ENCODE peak calls at places on chromosomes 12 and 14, in nine cellular contexts. O, U, M, E, W, B, T, G and H are unnamed samples.

GRCh38 chr14:69475194-69475818 is 9.2 kb upstream of the PLEKHD1 start:
- DNase-seq in O (peak; percentile 15), U (peak; percentile 4), M (no peak), E (peak; percentile 7), W (no peak), B (no peak), T (no peak), G (peak; percentile 7), H (no peak)

GRCh38 chr12:65121956-65122469 is 908 bp upstream of the WIF1 start:
- DNase-seq in O (no peak), U (no peak), M (no peak), E (no peak), W (no peak), B (no peak), T (no peak), G (no peak), H (no peak)

GRCh38 chr12:14275886-14276285 is 89.6 kb upstream of the ATF7IP start:
- DNase-seq in O (no peak), U (no peak), M (no peak), E (no peak), W (no peak), B (no peak), T (no peak), G (no peak), H (no peak)

GRCh38 chr14:99516156-99517045 is 35.2 kb downstream of the CCNK start:
- DNase-seq in O (no peak), U (no peak), M (no peak), E (no peak), W (peak; percentile 21), B (peak; percentile 13), T (no peak), G (peak; percentile 4), H (no peak)

GRCh38 chr12:132353811-132354210 is 24.4 kb upstream of the GALNT9 start:
- DNase-seq in O (no peak), U (no peak), M (no peak), E (no peak), W (no peak), B (no peak), T (no peak), G (no peak), H (no peak)

GRCh38 chr12:9741726-9742125 is 8.8 kb upstream of the CLECL1 start:
- DNase-seq in O (no peak), U (no peak), M (no peak), E (no peak), W (no peak), B (no peak), T (no peak), G (no peak), H (no peak)

GRCh38 chr14:92586001-92586947 is 72.7 kb downstream of the RIN3 start:
- DNase-seq in O (peak; percentile 99), U (peak; percentile 69), M (peak; percentile 85), E (peak; percentile 99), W (no peak), B (no peak), T (no peak), G (peak; percentile 52), H (no peak)

GRCh38 chr14:22463763-22464173 is 125.3 kb downstream of the DAD1 start:
- DNase-seq in O (no peak), U (no peak), M (no peak), E (no peak), W (peak; percentile 34), B (no peak), T (no peak), G (no peak), H (no peak)

GRCh38 chr14:75418779-75419768 is 8.7 kb upstream of the JDP2 start:
- DNase-seq in O (no peak), U (no peak), M (no peak), E (no peak), W (peak; percentile 47), B (no peak), T (no peak), G (peak; percentile 68), H (no peak)

GRCh38 chr12:24135158-24135850 is 185.8 kb upstream of the SOX5 start:
- DNase-seq in O (peak; percentile 12), U (no peak), M (no peak), E (peak; percentile 43), W (no peak), B (no peak), T (no peak), G (peak; percentile 13), H (no peak)

DNA sequence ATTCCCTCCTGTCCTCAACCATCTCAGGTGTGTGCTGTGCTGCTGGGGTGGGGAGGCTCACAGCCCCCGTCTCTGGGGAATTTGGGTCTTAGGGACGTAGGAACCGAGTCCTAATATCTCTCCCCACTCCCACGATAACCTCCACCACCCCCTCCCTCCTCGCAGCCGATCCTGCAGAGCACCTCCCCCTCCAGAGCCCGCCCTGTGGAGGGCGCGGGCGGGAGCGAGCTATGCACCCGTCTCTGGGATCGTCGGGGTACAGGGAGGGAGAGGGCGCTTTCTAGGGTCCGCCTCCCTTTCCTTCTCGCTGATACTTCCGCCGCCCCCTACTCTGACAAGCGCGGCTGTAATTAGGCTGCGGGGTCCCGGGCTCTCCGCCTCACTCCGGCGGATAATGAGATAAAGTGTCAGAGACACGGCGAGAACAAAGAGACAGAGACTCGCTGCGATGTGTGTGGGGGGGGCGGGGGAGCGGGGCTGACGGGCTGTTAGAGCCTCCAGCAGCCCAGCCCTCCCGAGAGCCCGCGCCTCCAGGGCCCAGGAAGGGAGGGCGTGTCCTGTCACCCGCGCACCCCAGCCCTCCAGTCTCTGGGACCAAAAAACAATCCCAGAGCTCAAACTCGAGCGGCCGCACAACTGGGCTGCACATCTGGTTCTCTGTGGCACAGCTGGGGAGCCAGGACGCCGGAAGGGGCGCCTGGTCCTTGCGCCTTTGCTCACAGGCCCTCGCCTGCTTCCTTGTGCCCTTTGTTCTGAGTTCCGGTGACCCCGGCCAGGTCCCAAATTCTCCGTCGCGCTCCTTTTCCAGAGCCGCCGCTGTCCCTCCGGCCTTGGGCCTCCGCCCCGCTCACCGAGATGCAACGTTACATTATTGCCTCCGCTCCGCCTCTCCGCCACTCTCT is 8.7 kb downstream of the SHMT2 start:
- DNase-seq in O (peak; percentile 23), U (no peak), M (no peak), E (no peak), W (peak; percentile 59), B (no peak), T (peak; percentile 49), G (no peak), H (no peak)
- TF ChIP-seq CTCF in O (no peak), U (no peak), M (no peak), E (no peak), W (no peak), B (no peak), T (no peak), G (no peak), H (no peak)

DNA sequence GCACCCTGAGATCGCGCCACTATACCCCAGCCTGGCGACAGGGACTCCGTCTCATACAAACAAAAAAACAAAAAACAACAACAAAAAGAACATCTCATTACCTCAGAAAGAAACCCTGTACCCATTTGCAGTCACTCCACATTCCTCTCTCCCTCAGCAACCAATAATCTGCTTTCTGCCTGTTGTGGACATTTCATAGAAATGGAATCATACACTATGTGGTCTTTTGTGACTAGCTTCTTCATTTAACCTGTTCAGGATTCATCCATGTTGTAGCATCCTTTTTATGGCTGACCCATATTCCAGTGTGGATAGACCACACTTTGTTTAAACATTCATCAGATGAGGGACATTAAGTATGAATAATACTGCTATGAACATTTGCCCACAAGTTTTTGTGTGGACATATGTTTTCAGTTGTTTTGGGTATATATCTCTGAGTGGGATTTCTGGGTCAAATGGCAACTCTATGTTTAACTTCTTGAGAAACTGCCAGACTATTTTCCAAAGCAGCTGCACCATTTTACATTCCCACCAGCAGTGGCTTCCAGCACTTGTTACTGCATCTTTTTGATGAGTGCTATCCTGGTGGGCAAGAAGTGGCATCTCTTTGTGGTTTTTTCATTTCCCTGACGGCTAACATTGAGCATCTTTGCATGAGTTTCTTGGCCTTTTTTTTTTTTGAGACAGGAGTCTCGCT is 5.9 kb upstream of the RCOR1 start:
- DNase-seq in O (peak; percentile 79), U (no peak), M (peak; percentile 53), E (peak; percentile 73), W (no peak), B (no peak), T (no peak), G (no peak), H (no peak)
- TF ChIP-seq CTCF in O (no peak), U (no peak), M (peak; percentile 49), E (peak; percentile 24), W (no peak), B (no peak), T (no peak), G (peak; percentile 3), H (no peak)

GRCh38 chr12:16674885-16675284 is 68.9 kb upstream of the LMO3 start:
- DNase-seq in O (no peak), U (no peak), M (no peak), E (no peak), W (no peak), B (no peak), T (no peak), G (no peak), H (no peak)
- TF ChIP-seq CTCF in O (no peak), U (no peak), M (no peak), E (no peak), W (no peak), B (peak; percentile 58), T (no peak), G (no peak), H (no peak)

DNA sequence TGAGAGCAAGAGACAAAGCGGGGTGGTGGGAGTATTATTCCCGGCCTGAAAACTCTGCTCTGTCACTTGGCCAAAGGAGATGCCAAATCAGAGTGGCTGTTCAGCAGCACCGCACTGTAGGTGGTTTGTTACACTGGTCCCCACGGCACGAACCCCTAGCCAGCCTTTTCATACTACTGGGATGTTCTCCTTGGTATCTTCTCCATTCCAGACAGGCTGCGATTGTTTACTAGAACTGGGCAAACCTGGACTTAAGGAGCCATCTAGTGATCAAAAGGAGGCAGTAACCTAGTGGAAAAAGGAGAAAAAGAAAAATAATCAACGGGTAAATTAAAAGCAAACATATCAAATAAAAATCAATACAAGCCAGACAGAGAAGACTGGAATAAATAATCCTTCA is 58.9 kb upstream of the TMTC2 start:
- DNase-seq in O (peak; percentile 28), U (no peak), M (no peak), E (peak; percentile 38), W (no peak), B (no peak), T (no peak), G (peak; percentile 33), H (no peak)
- TF ChIP-seq CTCF in O (peak; percentile 43), U (peak; percentile 75), M (peak; percentile 47), E (peak; percentile 49), W (no peak), B (no peak), T (peak; percentile 7), G (peak; percentile 54), H (no peak)

GRCh38 chr12:139585-139984 is 73.0 kb downstream of the IQSEC3 start:
- DNase-seq in O (peak; percentile 1), U (peak; percentile 60), M (no peak), E (peak; percentile 20), W (no peak), B (no peak), T (no peak), G (peak; percentile 70), H (no peak)

GRCh38 chr12:147242-147641 is 66.7 kb downstream of the SLC6A12 start:
- DNase-seq in O (no peak), U (no peak), M (no peak), E (no peak), W (no peak), B (no peak), T (no peak), G (no peak), H (no peak)

GRCh38 chr12:144650-145284 is 69.2 kb downstream of the SLC6A12 start:
- DNase-seq in O (no peak), U (no peak), M (no peak), E (no peak), W (no peak), B (no peak), T (no peak), G (no peak), H (no peak)

GRCh38 chr12:145369-145960 is 68.5 kb downstream of the SLC6A12 start:
- DNase-seq in O (no peak), U (no peak), M (no peak), E (no peak), W (no peak), B (no peak), T (no peak), G (no peak), H (no peak)

GRCh38 chr12:143964-144649 is 69.8 kb downstream of the SLC6A12 start:
- DNase-seq in O (no peak), U (no peak), M (no peak), E (no peak), W (no peak), B (no peak), T (no peak), G (peak; percentile 87), H (no peak)
- TF ChIP-seq CTCF in O (no peak), U (no peak), M (no peak), E (no peak), W (no peak), B (no peak), T (no peak), G (no peak), H (no peak)